ENCODE peak calls at places on chromosomes 12 and 14, in four cellular contexts. P is mesothelial cell of epicardium, B is Caco-2, G is MM.1S. I is an unnamed sample.

GRCh38 chr14:63045234-63045611 is at the start of gene KCNH5:
- DNase-seq in P (peak; percentile 82), B (no peak), G (peak; percentile 59), I (no peak)

GRCh38 chr14:100413699-100414098 is 90.6 kb downstream of the SLC25A47 start:
- DNase-seq in P (no peak), B (no peak), G (no peak), I (no peak)

GRCh38 chr14:93925374-93925895 is 1.7 kb upstream of the FAM181A start:
- DNase-seq in P (no peak), B (no peak), G (no peak), I (no peak)

GRCh38 chr14:101960225-101960624 is 4.1 kb upstream of the DYNC1H1 start:
- DNase-seq in P (no peak), B (peak; percentile 40), G (peak; percentile 14), I (no peak)

GRCh38 chr12:124157416-124157815 is 137.5 kb upstream of the RFLNA start:
- DNase-seq in P (no peak), B (no peak), G (no peak), I (no peak)

GRCh38 chr14:55265197-55265596 is 6.0 kb upstream of the FBXO34 start:
- DNase-seq in P (no peak), B (no peak), G (peak; percentile 14), I (peak; percentile 80)

GRCh38 chr12:50024804-50025186 is 499 bp downstream of the RACGAP1 start:
- DNase-seq in P (no peak), B (no peak), G (peak; percentile 30), I (no peak)

GRCh38 chr12:54004841-54005530 is 3.8 kb upstream of the HOXC8 start:
- DNase-seq in P (no peak), B (no peak), G (no peak), I (no peak)

GRCh38 chr14:68363841-68364711 is 428.8 kb downstream of the ZFP36L1 start:
- DNase-seq in P (peak; percentile 60), B (no peak), G (no peak), I (no peak)

GRCh38 chr12:80807640-80808288 is 91.1 kb downstream of the MYF5 start:
- DNase-seq in P (no peak), B (no peak), G (no peak), I (no peak)

DNA sequence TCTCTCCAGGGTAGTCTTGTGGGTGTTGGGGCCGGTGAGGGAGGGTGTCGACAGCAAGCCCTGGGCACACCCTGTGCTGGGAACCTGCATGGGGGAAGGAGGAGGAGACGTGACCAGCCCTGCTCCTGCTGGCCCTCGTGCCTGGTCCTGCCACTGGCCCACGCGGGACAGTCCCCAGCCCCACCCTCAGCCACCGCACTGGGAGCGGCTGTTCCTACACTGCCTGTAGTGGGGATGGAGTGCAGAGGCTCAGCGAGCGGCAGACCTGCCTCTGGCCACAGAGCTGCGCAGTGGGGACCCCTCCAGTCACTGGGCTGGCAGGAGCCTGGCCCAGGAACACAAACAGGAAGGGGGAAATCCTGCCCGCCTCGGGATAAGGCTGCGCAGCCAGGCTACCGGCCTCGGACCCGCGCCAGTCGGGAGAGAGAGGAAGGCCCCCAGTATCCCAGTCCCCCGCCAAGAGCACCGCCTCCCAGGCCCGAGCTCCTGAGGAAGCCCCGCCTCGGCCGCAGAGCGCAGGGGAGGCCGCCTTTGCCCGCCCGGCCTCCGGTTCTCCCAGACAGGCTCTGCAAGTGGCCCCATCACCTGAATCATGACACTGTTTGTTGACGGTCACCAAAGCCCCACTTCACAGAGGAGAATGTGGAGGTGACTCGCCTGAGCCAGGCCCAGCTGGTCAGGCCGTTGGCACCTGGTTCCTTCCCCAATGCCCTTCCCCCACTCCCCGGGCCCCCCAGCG is 10.6 kb downstream of the AHNAK2 start:
- DNase-seq in P (peak; percentile 64), B (no peak), G (no peak), I (peak; percentile 44)
- TF ChIP-seq CTCF in P (no peak), B (no peak), G (no peak), I (no peak)

GRCh38 chr12:68899251-68899771 is 33.7 kb downstream of the CPM start:
- DNase-seq in P (no peak), B (peak; percentile 34), G (no peak), I (no peak)
- TF ChIP-seq CTCF in P (no peak), B (no peak), G (no peak), I (no peak)

GRCh38 chr14:53452005-53452678 is 299.0 kb upstream of the DDHD1 start:
- DNase-seq in P (no peak), B (no peak), G (no peak), I (no peak)
- TF ChIP-seq CTCF in P (no peak), B (no peak), G (no peak), I (no peak)

GRCh38 chr12:88577537-88577936 is 2.7 kb downstream of the KITLG start:
- DNase-seq in P (no peak), B (peak; percentile 26), G (no peak), I (no peak)
- TF ChIP-seq CTCF in P (peak; percentile 24), B (peak; percentile 37), G (no peak), I (no peak)

I was measured in CD14-positive monocyte.